ENCODE peak calls at places on chromosomes 6 and 20, in five cellular contexts. One of them, this sample, is unnamed.

GRCh38 chr6:155314773-155315515 is 660 bp upstream of the TFB1M start:
- DNase-seq in ovary: peak; percentile 57
- DNase-seq in tibial nerve: peak; percentile 73
- DNase-seq in suprapubic skin: no peak
- DNase-seq in GM12878: peak; percentile 85
- DNase-seq in this sample: no peak

GRCh38 chr20:4889446-4889845 is 111.9 kb downstream of the SLC23A2 start:
- DNase-seq in ovary: no peak
- DNase-seq in tibial nerve: no peak
- DNase-seq in suprapubic skin: no peak
- DNase-seq in GM12878: no peak
- DNase-seq in this sample: no peak

GRCh38 chr6:117465691-117466090 is 16.8 kb upstream of the DCBLD1 start:
- DNase-seq in ovary: no peak
- DNase-seq in tibial nerve: no peak
- DNase-seq in suprapubic skin: no peak
- DNase-seq in GM12878: no peak
- DNase-seq in this sample: no peak

GRCh38 chr20:9515761-9516657 is 1.6 kb downstream of the LAMP5 start:
- DNase-seq in ovary: no peak
- DNase-seq in tibial nerve: no peak
- DNase-seq in suprapubic skin: no peak
- DNase-seq in GM12878: no peak
- DNase-seq in this sample: peak; percentile 88

GRCh38 chr6:149259753-149260152 is 57.8 kb upstream of the TAB2 start:
- DNase-seq in ovary: no peak
- DNase-seq in tibial nerve: peak; percentile 19
- DNase-seq in suprapubic skin: no peak
- DNase-seq in GM12878: no peak
- DNase-seq in this sample: no peak

GRCh38 chr20:542777-543368 is 717 bp downstream of the CSNK2A1 start:
- DNase-seq in ovary: peak; percentile 26
- DNase-seq in tibial nerve: no peak
- DNase-seq in suprapubic skin: no peak
- DNase-seq in GM12878: no peak
- DNase-seq in this sample: no peak

GRCh38 chr6:23784313-23784919 is 341.6 kb upstream of the NRSN1 start:
- DNase-seq in ovary: no peak
- DNase-seq in tibial nerve: no peak
- DNase-seq in suprapubic skin: no peak
- DNase-seq in GM12878: no peak
- DNase-seq in this sample: no peak

GRCh38 chr20:46963196-46963529 is 68.5 kb downstream of the EYA2 start:
- DNase-seq in ovary: no peak
- DNase-seq in tibial nerve: no peak
- DNase-seq in suprapubic skin: no peak
- DNase-seq in GM12878: no peak
- DNase-seq in this sample: no peak

GRCh38 chr6:162245831-162246230 is 481.7 kb downstream of the PRKN start:
- DNase-seq in ovary: no peak
- DNase-seq in tibial nerve: no peak
- DNase-seq in suprapubic skin: no peak
- DNase-seq in GM12878: no peak
- DNase-seq in this sample: no peak

GRCh38 chr20:50371878-50372769 is 138.1 kb upstream of the PTPN1 start:
- DNase-seq in ovary: no peak
- DNase-seq in tibial nerve: no peak
- DNase-seq in suprapubic skin: no peak
- DNase-seq in GM12878: no peak
- DNase-seq in this sample: no peak

GRCh38 chr6:160972111-160972510 is 19.5 kb upstream of the MAP3K4 start:
- DNase-seq in ovary: no peak
- DNase-seq in tibial nerve: no peak
- DNase-seq in suprapubic skin: no peak
- DNase-seq in GM12878: no peak
- DNase-seq in this sample: no peak

GRCh38 chr6:74870403-74870802 is 335.4 kb downstream of the COL12A1 start:
- DNase-seq in ovary: no peak
- DNase-seq in tibial nerve: no peak
- DNase-seq in suprapubic skin: no peak
- DNase-seq in GM12878: no peak
- DNase-seq in this sample: no peak

GRCh38 chr6:68343901-68344300 is 291.2 kb upstream of the ADGRB3 start:
- DNase-seq in ovary: no peak
- DNase-seq in tibial nerve: peak; percentile 20
- DNase-seq in suprapubic skin: no peak
- DNase-seq in GM12878: no peak
- DNase-seq in this sample: no peak

GRCh38 chr20:44394520-44395182 is 39.2 kb downstream of the HNF4A start:
- DNase-seq in ovary: peak; percentile 81
- DNase-seq in tibial nerve: peak; percentile 46
- DNase-seq in suprapubic skin: no peak
- DNase-seq in GM12878: no peak
- DNase-seq in this sample: no peak
- TF ChIP-seq POLR2A in ovary: no peak
- TF ChIP-seq POLR2A in tibial nerve: no peak
- TF ChIP-seq POLR2A in suprapubic skin: no peak
- TF ChIP-seq POLR2A in GM12878: no peak
- TF ChIP-seq POLR2A in this sample: no peak

DNA sequence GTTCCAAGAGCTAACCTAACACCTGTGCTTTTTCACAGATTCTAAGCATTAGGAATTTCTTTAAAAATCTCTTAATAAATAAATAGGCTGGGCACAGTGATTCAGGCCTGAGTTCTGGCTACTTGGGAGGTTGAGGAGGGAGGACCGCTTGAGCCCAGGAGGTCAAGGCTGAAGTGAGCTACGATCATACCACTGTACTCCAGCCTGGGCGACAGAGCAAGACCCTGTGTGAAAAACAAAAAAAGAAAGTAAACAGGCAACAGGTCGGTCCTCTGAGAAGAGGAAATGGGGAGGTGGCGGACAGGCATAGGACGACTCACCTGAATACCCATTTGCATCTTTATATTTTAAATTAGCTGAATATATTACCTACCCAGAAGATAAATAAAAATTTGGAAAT is 26.5 kb downstream of the GMDS start:
- DNase-seq in ovary: no peak
- DNase-seq in tibial nerve: no peak
- DNase-seq in suprapubic skin: no peak
- DNase-seq in GM12878: no peak
- DNase-seq in this sample: no peak
- TF ChIP-seq EP300 in ovary: no peak
- TF ChIP-seq EP300 in tibial nerve: no peak
- TF ChIP-seq EP300 in suprapubic skin: no peak
- TF ChIP-seq EP300 in GM12878: no peak
- TF ChIP-seq EP300 in this sample: no peak

GRCh38 chr6:30163090-30163917 is at the start of gene TRIM15:
- DNase-seq in ovary: no peak
- DNase-seq in tibial nerve: no peak
- DNase-seq in suprapubic skin: no peak
- DNase-seq in GM12878: no peak
- DNase-seq in this sample: peak; percentile 89
- TF ChIP-seq POLR2A in ovary: no peak
- TF ChIP-seq POLR2A in tibial nerve: no peak
- TF ChIP-seq POLR2A in suprapubic skin: no peak
- TF ChIP-seq POLR2A in GM12878: no peak
- TF ChIP-seq POLR2A in this sample: no peak

GRCh38 chr6:62623851-62624532 is 338.0 kb upstream of the KHDRBS2 start:
- DNase-seq in ovary: no peak
- DNase-seq in tibial nerve: no peak
- DNase-seq in suprapubic skin: no peak
- DNase-seq in GM12878: no peak
- DNase-seq in this sample: no peak

GRCh38 chr6:62626661-62627060 is 340.6 kb upstream of the KHDRBS2 start:
- DNase-seq in ovary: no peak
- DNase-seq in tibial nerve: no peak
- DNase-seq in suprapubic skin: no peak
- DNase-seq in GM12878: no peak
- DNase-seq in this sample: no peak
- TF ChIP-seq EP300 in ovary: no peak
- TF ChIP-seq EP300 in tibial nerve: no peak
- TF ChIP-seq EP300 in suprapubic skin: no peak
- TF ChIP-seq EP300 in GM12878: no peak
- TF ChIP-seq EP300 in this sample: no peak

DNA sequence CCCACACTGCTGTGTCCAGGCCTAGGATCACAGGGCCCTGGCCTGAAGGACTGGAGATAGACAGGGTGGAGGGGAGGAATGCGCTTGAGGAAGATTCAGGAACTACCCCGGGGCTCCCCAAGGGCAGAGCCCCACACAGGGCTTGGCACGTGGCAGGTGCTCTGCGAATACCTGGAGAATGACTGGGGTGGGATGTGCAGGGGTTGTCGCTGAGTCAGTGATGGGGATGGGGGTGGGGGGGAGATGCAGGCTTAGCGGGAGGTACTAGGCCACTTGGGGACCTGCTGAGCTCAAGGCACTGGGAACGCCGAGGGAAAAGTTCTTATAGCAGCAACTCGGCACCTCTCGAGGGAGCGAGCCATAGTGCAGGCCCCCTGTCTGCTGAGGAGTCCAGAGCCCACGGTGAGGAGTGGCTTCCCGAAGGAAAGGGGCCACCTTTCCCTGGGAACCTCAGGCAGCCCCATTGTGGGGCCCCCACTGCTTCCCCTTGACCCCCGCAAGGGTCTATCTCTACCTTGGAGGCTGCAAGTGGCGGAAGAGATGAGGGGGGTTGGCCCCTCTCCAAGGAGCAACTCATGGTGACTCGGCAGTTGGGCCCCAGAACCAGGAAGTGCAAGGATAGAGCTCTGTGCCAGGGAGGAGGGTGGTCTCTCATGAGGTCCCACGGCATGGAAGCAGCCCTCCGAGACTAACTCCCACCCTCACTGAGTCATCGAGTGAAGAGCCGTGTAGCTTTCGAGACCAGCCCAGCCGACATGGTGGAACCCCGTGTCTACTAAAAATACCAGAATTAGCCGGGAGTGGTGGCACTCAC is 33.1 kb downstream of the SRC start:
- DNase-seq in ovary: peak; percentile 39
- DNase-seq in tibial nerve: no peak
- DNase-seq in suprapubic skin: no peak
- DNase-seq in GM12878: no peak
- DNase-seq in this sample: no peak
- TF ChIP-seq POLR2A in ovary: no peak
- TF ChIP-seq POLR2A in tibial nerve: no peak
- TF ChIP-seq POLR2A in suprapubic skin: no peak
- TF ChIP-seq POLR2A in GM12878: no peak
- TF ChIP-seq POLR2A in this sample: no peak

GRCh38 chr20:39222102-39222501 is 260.0 kb downstream of the DHX35 start:
- DNase-seq in ovary: no peak
- DNase-seq in tibial nerve: no peak
- DNase-seq in suprapubic skin: no peak
- DNase-seq in GM12878: no peak
- DNase-seq in this sample: no peak
- TF ChIP-seq EP300 in ovary: no peak
- TF ChIP-seq EP300 in tibial nerve: no peak
- TF ChIP-seq EP300 in suprapubic skin: no peak
- TF ChIP-seq EP300 in GM12878: no peak
- TF ChIP-seq EP300 in this sample: no peak